ENCODE peak calls at places on chromosomes 3 and 15, in four cellular contexts. T is osteocyte, Z is colonic mucosa, N is H9. W is an unnamed sample.

GRCh38 chr3:46098319-46098761 is 71.1 kb upstream of the XCR1 start:
- DNase-seq in T (no peak), Z (no peak), N (no peak), W (no peak)

GRCh38 chr3:171384101-171384891 is 75.9 kb downstream of the TNIK start:
- DNase-seq in T (no peak), Z (no peak), N (no peak), W (no peak)

GRCh38 chr3:128908951-128909350 is 29.5 kb downstream of the ACAD9 start:
- DNase-seq in T (no peak), Z (no peak), N (no peak), W (no peak)

GRCh38 chr3:20857636-20858035 is 671.6 kb upstream of the SGO1 start:
- DNase-seq in Z (no peak), N (no peak), T (no peak), W (no peak)

GRCh38 chr3:44984335-44984734 is 8.3 kb downstream of the EXOSC7 start:
- DNase-seq in T (no peak), N (no peak), Z (no peak), W (no peak)

GRCh38 chr3:157097198-157097597 is 62.7 kb downstream of the CCNL1 start:
- DNase-seq in N (no peak), Z (no peak), T (no peak), W (no peak)

GRCh38 chr3:8635625-8636024 is 9.0 kb downstream of the SSUH2 start:
- DNase-seq in N (peak), T (no peak), Z (no peak), W (peak)

GRCh38 chr15:54082836-54083492 is 104.7 kb downstream of the UNC13C start:
- DNase-seq in N (peak), Z (no peak), T (no peak), W (no peak)

GRCh38 chr15:95024388-95024787 is 793.0 kb downstream of the MCTP2 start:
- DNase-seq in Z (no peak), T (no peak), N (no peak), W (no peak)

GRCh38 chr3:134211797-134212196 is 38.9 kb downstream of the RYK start:
- DNase-seq in Z (no peak), N (peak), T (no peak), W (no peak)

GRCh38 chr3:45865568-45865955 is 20.8 kb upstream of the CCR9 start:
- DNase-seq in T (no peak), N (no peak), Z (no peak), W (no peak)

GRCh38 chr3:134373278-134373941 is 837 bp downstream of the AMOTL2 start:
- DNase-seq in T (peak), Z (peak), N (peak), W (peak)

GRCh38 chr3:141093971-141094401 is 42.8 kb downstream of the SPSB4 start:
- DNase-seq in T (no peak), Z (no peak), N (no peak), W (no peak)

GRCh38 chr3:18988619-18989229 is 159.6 kb upstream of the KCNH8 start:
- DNase-seq in Z (no peak), N (no peak), T (no peak), W (no peak)
- TF ChIP-seq CTCF in Z (peak), N (peak), T (peak), W (peak)

DNA sequence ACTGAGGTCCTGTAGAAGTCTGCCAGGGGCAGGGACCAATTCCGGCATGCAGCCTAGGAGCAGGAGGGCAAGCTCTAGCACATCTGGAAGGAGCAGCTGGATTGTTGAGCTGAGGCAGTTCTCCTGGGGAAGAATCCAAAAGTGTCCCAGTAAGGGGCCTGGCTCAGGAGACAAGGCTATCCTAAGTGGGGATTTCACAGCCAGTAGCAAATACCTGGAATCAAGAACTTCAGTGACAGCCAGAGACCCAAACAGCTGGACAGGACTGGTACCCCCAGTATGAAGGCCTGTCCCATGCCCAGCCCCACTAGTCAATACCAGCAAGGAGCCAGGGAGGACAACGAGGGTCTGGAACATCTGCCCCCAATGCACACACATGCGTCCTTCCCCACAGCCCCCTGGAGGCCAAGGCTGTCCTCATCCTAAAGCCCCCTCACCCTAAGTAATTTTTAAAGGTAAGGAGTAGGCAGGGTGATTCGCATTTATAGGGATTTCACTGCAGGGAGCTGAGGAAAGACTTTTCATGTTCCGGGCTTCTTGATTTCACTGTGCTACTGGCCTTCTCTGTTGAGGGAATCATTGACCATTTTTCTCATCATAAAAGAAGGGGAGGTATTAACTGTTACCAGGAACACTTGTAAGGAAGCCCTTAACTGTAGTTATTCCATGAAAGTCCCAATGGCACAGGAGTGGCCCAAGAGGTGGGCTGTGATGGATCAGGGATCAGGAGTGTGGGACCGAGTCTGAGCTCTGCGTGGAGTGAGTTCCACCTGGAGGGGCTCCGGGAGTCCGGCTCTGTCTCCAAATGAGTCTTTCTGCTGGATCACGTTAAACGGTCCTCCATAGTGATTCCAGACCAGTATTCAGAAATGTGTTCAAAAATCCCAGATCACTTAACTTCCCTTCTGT is 2.6 kb upstream of the CHSY1 start:
- DNase-seq in Z (no peak), T (no peak), N (no peak), W (no peak)
- TF ChIP-seq CTCF in Z (no peak), T (no peak), N (peak), W (no peak)

GRCh38 chr15:63373330-63373729 is 8.3 kb downstream of the CA12 start:
- DNase-seq in N (no peak), Z (no peak), T (no peak), W (no peak)

GRCh38 chr15:63371297-63371918 is 10.2 kb downstream of the CA12 start:
- DNase-seq in N (no peak), T (no peak), Z (no peak), W (peak)

GRCh38 chr15:63372753-63373152 is 8.9 kb downstream of the CA12 start:
- DNase-seq in T (no peak), N (no peak), Z (no peak), W (no peak)

GRCh38 chr15:63370764-63371163 is 10.9 kb downstream of the CA12 start:
- DNase-seq in N (no peak), T (no peak), Z (no peak), W (no peak)

DNA sequence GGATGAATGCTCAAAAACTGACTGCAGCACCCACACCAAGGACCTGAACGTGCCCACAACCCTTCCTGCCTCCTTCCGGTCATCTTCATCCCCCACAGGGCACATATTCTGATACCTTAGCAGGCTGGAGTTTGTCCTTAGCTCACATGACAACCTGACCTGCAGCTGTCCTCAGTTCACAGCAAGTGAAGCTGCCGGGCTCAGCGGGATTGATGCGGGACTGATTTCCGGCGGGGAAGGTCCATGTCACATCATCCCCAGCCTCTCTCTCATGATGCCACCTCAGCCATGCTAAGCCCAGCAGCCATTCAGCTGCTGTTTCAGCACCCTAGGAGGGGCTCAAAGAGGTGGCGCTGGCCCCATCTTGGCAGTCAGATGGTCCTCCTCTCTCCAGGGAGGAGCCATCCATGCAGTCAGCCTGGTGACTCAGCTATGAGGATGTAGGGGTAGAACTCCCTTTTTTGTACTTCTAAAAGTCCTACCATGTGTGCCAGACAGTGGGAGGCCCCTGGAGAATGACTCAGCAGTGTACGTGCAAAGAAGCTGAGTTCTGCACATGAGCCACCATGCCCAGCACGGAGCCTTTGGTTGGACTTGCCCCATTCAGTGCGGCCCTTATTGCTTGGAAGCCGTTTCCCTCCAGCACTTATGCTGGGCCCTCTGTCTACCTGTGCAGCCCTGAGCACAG is 9.5 kb downstream of the CA12 start:
- DNase-seq in Z (no peak), T (no peak), N (no peak), W (no peak)
- TF ChIP-seq CTCF in Z (no peak), T (no peak), N (no peak), W (no peak)

GRCh38 chr3:12490547-12490946 is 6.3 kb downstream of the TSEN2 start:
- DNase-seq in Z (no peak), T (no peak), N (no peak), W (no peak)

GRCh38 chr3:12496453-12496761 is 12.1 kb downstream of the TSEN2 start:
- DNase-seq in T (no peak), Z (no peak), N (no peak), W (no peak)

GRCh38 chr3:12501360-12502020 is 17.2 kb downstream of the TSEN2 start:
- DNase-seq in T (no peak), N (no peak), Z (no peak), W (no peak)

DNA sequence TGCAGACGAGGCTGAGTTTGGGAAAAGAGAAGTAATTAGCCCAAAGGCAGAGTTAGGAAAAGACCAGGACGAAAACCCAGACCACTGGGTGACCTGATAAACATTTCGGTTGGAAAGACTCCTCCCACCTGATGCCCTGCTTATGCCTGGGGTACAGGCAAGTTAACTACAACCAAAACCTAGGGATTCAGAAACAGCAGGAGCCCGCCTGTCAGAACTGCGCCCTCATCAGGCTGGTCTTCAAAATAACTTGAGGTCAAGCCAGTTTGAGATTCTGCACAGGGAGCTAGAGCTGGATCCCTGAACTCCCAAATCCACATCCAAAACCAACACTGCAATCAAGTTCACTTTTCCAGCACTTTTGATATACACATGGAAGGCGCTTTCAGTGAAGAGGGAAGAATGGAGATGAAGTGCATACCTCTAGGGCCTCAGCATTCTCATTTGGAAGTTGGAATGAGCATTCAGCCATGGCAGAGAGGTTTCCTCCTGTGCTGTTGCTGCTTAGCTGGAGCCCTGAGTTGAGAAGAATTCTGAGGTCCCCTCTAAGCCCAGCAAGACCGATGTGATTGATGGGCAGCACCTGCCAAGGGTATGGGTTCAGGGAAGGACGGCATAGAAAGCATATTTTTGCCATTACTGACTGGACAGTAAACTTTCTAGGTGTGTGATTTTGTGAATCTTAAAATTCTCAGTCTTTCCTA is 11.6 kb downstream of the TSEN2 start:
- DNase-seq in T (no peak), N (peak), Z (no peak), W (no peak)
- TF ChIP-seq CTCF in T (no peak), N (peak), Z (no peak), W (no peak)

GRCh38 chr15:93001156-93001555 is 87.9 kb downstream of the RGMA start:
- DNase-seq in Z (no peak), T (no peak), N (no peak), W (no peak)

GRCh38 chr15:93005133-93005532 is 83.9 kb downstream of the RGMA start:
- DNase-seq in Z (no peak), T (no peak), N (no peak), W (no peak)

GRCh38 chr15:92997821-92998220 is 91.2 kb downstream of the RGMA start:
- DNase-seq in Z (no peak), N (no peak), T (no peak), W (no peak)

DNA sequence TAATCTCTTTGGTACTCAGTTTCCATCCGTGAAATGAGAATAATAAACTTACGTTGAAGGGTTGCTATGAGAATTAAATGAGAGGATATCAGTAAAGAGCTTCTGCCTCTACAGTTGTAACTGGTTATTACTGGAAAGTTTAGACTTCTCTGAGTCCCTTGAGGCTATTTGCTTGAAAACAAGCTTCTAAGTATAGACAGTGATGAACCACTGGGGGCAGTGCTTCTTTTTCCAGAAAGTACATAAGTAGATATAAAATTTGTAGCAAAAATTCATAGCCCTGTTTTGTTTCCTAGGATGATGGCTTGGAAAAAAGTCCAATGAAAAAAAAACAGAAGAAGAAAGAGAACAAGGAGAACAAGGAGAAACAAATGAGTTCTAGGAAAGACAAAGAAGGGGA is 87.1 kb downstream of the RGMA start:
- DNase-seq in Z (no peak), N (no peak), T (no peak), W (no peak)
- TF ChIP-seq CTCF in Z (no peak), N (peak), T (peak), W (no peak)

DNA sequence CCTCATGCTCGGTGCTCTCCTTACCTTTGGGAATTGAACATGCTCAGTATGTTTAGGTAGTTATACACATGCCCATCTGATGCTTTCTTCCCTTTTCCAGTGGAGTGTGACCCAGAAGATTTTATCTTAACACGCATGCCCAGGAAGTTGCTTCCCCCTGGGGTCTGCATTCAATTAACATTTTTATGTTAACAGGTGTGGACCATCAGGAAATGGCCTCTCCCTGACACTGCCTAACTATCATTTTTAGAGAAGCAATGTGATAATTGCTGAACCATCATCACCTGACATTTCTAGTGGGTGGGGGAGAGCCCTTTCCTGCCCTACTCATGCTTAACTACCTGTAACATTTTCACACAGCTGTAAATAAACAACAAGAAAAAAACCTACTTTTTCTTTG is 55.1 kb upstream of the TGFBR2 start:
- DNase-seq in Z (no peak), N (no peak), T (no peak), W (no peak)
- TF ChIP-seq CTCF in Z (no peak), N (no peak), T (no peak), W (no peak)

DNA sequence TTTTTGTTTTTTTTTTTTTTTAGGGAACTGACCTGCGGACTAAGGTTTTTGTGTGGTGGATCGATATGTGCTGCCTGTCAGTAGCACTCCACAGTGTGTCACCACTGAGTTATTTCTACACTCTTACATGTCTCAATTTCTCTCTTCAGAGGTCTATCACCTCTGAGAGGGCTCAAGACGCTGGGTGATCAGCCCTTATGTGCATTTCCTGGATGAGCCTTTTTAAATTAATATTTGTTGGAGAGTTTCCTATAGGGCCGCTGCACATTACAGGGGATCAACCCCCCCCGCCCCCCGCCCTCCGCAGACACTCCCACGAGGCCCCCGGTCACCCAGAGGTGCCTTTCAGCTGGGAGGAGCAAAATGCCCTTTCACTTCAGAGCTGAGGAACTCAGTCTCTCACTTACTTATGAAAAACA is 34.5 kb upstream of the AP4E1 start:
- DNase-seq in N (no peak), Z (no peak), T (no peak), W (no peak)
- TF ChIP-seq CTCF in N (no peak), Z (no peak), T (no peak), W (no peak)

W was measured in suprapubic skin.